ENCODE peak calls at places on chromosomes 3 and 15, in five cellular contexts. One of them, this sample, is unnamed.
A peak's percentile ranks its signal among the peaks of the same experiment; 100 is the strongest.

GRCh38 chr15:57019496-57020160 is 101.2 kb downstream of the TCF12 start:
- DNase-seq in K562: peak; percentile 16
- DNase-seq in bronchial epithelial cell: no peak
- DNase-seq in brain microvascular endothelial cell: peak; percentile 41
- DNase-seq in lower leg skin: no peak
- DNase-seq in this sample: no peak

GRCh38 chr3:184560992-184561328 is 625 bp upstream of the EPHB3 start:
- DNase-seq in K562: no peak
- DNase-seq in bronchial epithelial cell: peak; percentile 64
- DNase-seq in brain microvascular endothelial cell: no peak
- DNase-seq in lower leg skin: no peak
- DNase-seq in this sample: no peak

GRCh38 chr15:63059573-63060216 is 17.1 kb downstream of the TPM1 start:
- DNase-seq in K562: no peak
- DNase-seq in bronchial epithelial cell: no peak
- DNase-seq in brain microvascular endothelial cell: no peak
- DNase-seq in lower leg skin: no peak
- DNase-seq in this sample: no peak

GRCh38 chr15:77025471-77025901 is 30.6 kb downstream of the PSTPIP1 start:
- DNase-seq in K562: no peak
- DNase-seq in bronchial epithelial cell: no peak
- DNase-seq in brain microvascular endothelial cell: no peak
- DNase-seq in lower leg skin: peak; percentile 65
- DNase-seq in this sample: no peak

GRCh38 chr15:57495037-57495436 is 96.7 kb upstream of the MYZAP start:
- DNase-seq in K562: no peak
- DNase-seq in bronchial epithelial cell: no peak
- DNase-seq in brain microvascular endothelial cell: no peak
- DNase-seq in lower leg skin: no peak
- DNase-seq in this sample: no peak

GRCh38 chr3:66172394-66172793 is 48.4 kb upstream of the SLC25A26 start:
- DNase-seq in K562: no peak
- DNase-seq in bronchial epithelial cell: no peak
- DNase-seq in brain microvascular endothelial cell: no peak
- DNase-seq in lower leg skin: no peak
- DNase-seq in this sample: no peak

GRCh38 chr3:151171145-151171544 is 31.9 kb downstream of the GPR171 start:
- DNase-seq in K562: no peak
- DNase-seq in bronchial epithelial cell: no peak
- DNase-seq in brain microvascular endothelial cell: peak; percentile 24
- DNase-seq in lower leg skin: no peak
- DNase-seq in this sample: no peak

GRCh38 chr15:35690698-35691116 is 144.7 kb upstream of the DPH6 start:
- DNase-seq in K562: no peak
- DNase-seq in bronchial epithelial cell: no peak
- DNase-seq in brain microvascular endothelial cell: peak; percentile 97
- DNase-seq in lower leg skin: no peak
- DNase-seq in this sample: peak; percentile 21

GRCh38 chr3:183533410-183534132 is 21.9 kb downstream of the KLHL6 start:
- DNase-seq in K562: no peak
- DNase-seq in bronchial epithelial cell: no peak
- DNase-seq in brain microvascular endothelial cell: no peak
- DNase-seq in lower leg skin: no peak
- DNase-seq in this sample: no peak

GRCh38 chr3:127652246-127652995 is 20.3 kb upstream of the ABTB1 start:
- DNase-seq in K562: peak; percentile 54
- DNase-seq in bronchial epithelial cell: peak; percentile 28
- DNase-seq in brain microvascular endothelial cell: peak; percentile 38
- DNase-seq in lower leg skin: peak; percentile 84
- DNase-seq in this sample: no peak

GRCh38 chr15:55786341-55786740 is 43.4 kb upstream of the PRTG start:
- DNase-seq in K562: no peak
- DNase-seq in bronchial epithelial cell: no peak
- DNase-seq in brain microvascular endothelial cell: no peak
- DNase-seq in lower leg skin: no peak
- DNase-seq in this sample: no peak

GRCh38 chr15:59165726-59166125 is 40.9 kb upstream of the LDHAL6B start:
- DNase-seq in K562: no peak
- DNase-seq in bronchial epithelial cell: peak; percentile 95
- DNase-seq in brain microvascular endothelial cell: no peak
- DNase-seq in lower leg skin: no peak
- DNase-seq in this sample: no peak

GRCh38 chr3:27607370-27607769 is 114.8 kb downstream of the EOMES start:
- DNase-seq in K562: no peak
- DNase-seq in bronchial epithelial cell: peak; percentile 93
- DNase-seq in brain microvascular endothelial cell: no peak
- DNase-seq in lower leg skin: no peak
- DNase-seq in this sample: no peak

GRCh38 chr3:36362216-36362615 is 18.1 kb upstream of the STAC start:
- DNase-seq in K562: no peak
- DNase-seq in bronchial epithelial cell: peak; percentile 34
- DNase-seq in brain microvascular endothelial cell: peak; percentile 31
- DNase-seq in lower leg skin: no peak
- DNase-seq in this sample: no peak

GRCh38 chr15:78335985-78336384 is 4.2 kb upstream of the CRABP1 start:
- DNase-seq in K562: no peak
- DNase-seq in bronchial epithelial cell: no peak
- DNase-seq in brain microvascular endothelial cell: no peak
- DNase-seq in lower leg skin: no peak
- DNase-seq in this sample: no peak

GRCh38 chr3:56889131-56889530 is 87.4 kb upstream of the ARHGEF3 start:
- DNase-seq in K562: no peak
- DNase-seq in bronchial epithelial cell: no peak
- DNase-seq in brain microvascular endothelial cell: no peak
- DNase-seq in lower leg skin: no peak
- DNase-seq in this sample: no peak

GRCh38 chr3:71978150-71978721 is 193.3 kb upstream of the PROK2 start:
- DNase-seq in K562: no peak
- DNase-seq in bronchial epithelial cell: no peak
- DNase-seq in brain microvascular endothelial cell: no peak
- DNase-seq in lower leg skin: no peak
- DNase-seq in this sample: no peak

GRCh38 chr3:10093678-10094077 is 14.4 kb downstream of the FANCD2OS start:
- DNase-seq in K562: no peak
- DNase-seq in bronchial epithelial cell: no peak
- DNase-seq in brain microvascular endothelial cell: no peak
- DNase-seq in lower leg skin: no peak
- DNase-seq in this sample: no peak

GRCh38 chr3:2837233-2837632 is 272.9 kb downstream of the IL5RA start:
- DNase-seq in K562: no peak
- DNase-seq in bronchial epithelial cell: no peak
- DNase-seq in brain microvascular endothelial cell: no peak
- DNase-seq in lower leg skin: no peak
- DNase-seq in this sample: no peak

GRCh38 chr3:94063497-94064119 is 747 bp downstream of the NSUN3 start:
- DNase-seq in K562: no peak
- DNase-seq in bronchial epithelial cell: no peak
- DNase-seq in brain microvascular endothelial cell: no peak
- DNase-seq in lower leg skin: no peak
- DNase-seq in this sample: no peak

GRCh38 chr3:425094-425493 is 228.5 kb downstream of the CHL1 start:
- DNase-seq in K562: no peak
- DNase-seq in bronchial epithelial cell: no peak
- DNase-seq in brain microvascular endothelial cell: no peak
- DNase-seq in lower leg skin: no peak
- DNase-seq in this sample: no peak

GRCh38 chr3:167031364-167032049 is 348.6 kb downstream of the ZBBX start:
- DNase-seq in K562: no peak
- DNase-seq in bronchial epithelial cell: peak; percentile 0
- DNase-seq in brain microvascular endothelial cell: peak; percentile 6
- DNase-seq in lower leg skin: no peak
- DNase-seq in this sample: no peak

GRCh38 chr3:58041182-58041825 is 33.1 kb downstream of the FLNB start:
- DNase-seq in K562: no peak
- DNase-seq in bronchial epithelial cell: no peak
- DNase-seq in brain microvascular endothelial cell: peak; percentile 41
- DNase-seq in lower leg skin: no peak
- DNase-seq in this sample: no peak

GRCh38 chr15:80550219-80550909 is 144.7 kb upstream of the ABHD17C start:
- DNase-seq in K562: no peak
- DNase-seq in bronchial epithelial cell: peak; percentile 84
- DNase-seq in brain microvascular endothelial cell: peak; percentile 95
- DNase-seq in lower leg skin: no peak
- DNase-seq in this sample: peak; percentile 86

GRCh38 chr3:195030791-195031321 is 240.1 kb downstream of the XXYLT1 start:
- DNase-seq in K562: no peak
- DNase-seq in bronchial epithelial cell: peak; percentile 98
- DNase-seq in brain microvascular endothelial cell: peak; percentile 31
- DNase-seq in lower leg skin: peak; percentile 80
- DNase-seq in this sample: no peak

GRCh38 chr15:72229947-72230196 is 1.1 kb downstream of the PKM start:
- DNase-seq in K562: no peak
- DNase-seq in bronchial epithelial cell: no peak
- DNase-seq in brain microvascular endothelial cell: no peak
- DNase-seq in lower leg skin: peak; percentile 89
- DNase-seq in this sample: no peak

GRCh38 chr15:72231066-72231846 is at the start of gene PKM:
- DNase-seq in K562: peak; percentile 89
- DNase-seq in bronchial epithelial cell: peak; percentile 90
- DNase-seq in brain microvascular endothelial cell: peak; percentile 95
- DNase-seq in lower leg skin: peak; percentile 99
- DNase-seq in this sample: peak; percentile 96

GRCh38 chr15:72227720-72228119 is 3.3 kb downstream of the PKM start:
- DNase-seq in K562: no peak
- DNase-seq in bronchial epithelial cell: peak; percentile 18
- DNase-seq in brain microvascular endothelial cell: no peak
- DNase-seq in lower leg skin: no peak
- DNase-seq in this sample: no peak

GRCh38 chr15:72230197-72231065 is 559 bp downstream of the PKM start:
- DNase-seq in K562: peak; percentile 82
- DNase-seq in bronchial epithelial cell: peak; percentile 55
- DNase-seq in brain microvascular endothelial cell: peak; percentile 85
- DNase-seq in lower leg skin: peak; percentile 98
- DNase-seq in this sample: peak; percentile 72

DNA sequence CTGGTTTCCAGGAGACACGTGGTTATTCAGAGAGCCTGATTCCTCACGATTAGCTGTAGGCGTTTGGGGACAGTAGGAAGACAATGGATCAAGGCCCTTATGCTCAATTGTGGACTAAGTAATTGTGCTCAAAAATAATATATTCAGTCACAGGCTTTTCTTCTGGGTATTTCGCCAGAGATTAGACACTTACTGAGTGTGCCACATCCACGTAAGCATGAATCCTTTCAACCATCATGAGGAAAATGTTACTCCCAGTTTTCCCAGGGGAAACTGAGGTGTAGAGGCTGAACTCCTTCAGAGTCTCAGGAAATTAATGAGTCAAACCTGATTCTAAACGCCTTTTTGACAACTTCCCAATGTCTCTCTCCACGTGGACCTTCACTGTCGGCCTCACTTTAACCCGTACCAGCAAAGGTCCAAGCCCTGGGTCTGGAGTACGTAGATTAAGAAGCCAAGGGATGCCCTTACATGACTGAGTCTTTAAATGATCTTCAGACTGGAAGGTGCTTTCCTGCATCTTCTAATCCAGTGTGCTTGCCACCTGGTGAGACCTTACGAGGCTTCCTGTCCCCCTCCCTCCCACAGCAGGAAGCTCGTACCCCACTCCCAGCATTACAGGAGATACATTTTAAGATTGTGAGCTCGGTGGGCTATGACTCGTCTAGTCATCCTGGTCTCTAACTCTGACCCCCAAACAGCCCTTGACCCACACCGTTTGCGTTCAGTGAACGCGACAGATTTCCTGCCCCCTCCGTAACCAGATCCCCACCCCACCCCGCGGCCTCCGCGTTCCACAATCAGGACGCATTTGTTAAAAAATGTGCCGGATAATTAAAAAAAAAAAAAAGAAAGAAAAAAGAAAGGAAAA is 1.7 kb downstream of the PKM start:
- DNase-seq in K562: no peak
- DNase-seq in bronchial epithelial cell: peak; percentile 46
- DNase-seq in brain microvascular endothelial cell: no peak
- DNase-seq in lower leg skin: no peak
- DNase-seq in this sample: no peak
- TF ChIP-seq CTCF in K562: no peak
- TF ChIP-seq CTCF in bronchial epithelial cell: no peak
- TF ChIP-seq CTCF in brain microvascular endothelial cell: no peak
- TF ChIP-seq CTCF in lower leg skin: no peak
- TF ChIP-seq CTCF in this sample: no peak

DNA sequence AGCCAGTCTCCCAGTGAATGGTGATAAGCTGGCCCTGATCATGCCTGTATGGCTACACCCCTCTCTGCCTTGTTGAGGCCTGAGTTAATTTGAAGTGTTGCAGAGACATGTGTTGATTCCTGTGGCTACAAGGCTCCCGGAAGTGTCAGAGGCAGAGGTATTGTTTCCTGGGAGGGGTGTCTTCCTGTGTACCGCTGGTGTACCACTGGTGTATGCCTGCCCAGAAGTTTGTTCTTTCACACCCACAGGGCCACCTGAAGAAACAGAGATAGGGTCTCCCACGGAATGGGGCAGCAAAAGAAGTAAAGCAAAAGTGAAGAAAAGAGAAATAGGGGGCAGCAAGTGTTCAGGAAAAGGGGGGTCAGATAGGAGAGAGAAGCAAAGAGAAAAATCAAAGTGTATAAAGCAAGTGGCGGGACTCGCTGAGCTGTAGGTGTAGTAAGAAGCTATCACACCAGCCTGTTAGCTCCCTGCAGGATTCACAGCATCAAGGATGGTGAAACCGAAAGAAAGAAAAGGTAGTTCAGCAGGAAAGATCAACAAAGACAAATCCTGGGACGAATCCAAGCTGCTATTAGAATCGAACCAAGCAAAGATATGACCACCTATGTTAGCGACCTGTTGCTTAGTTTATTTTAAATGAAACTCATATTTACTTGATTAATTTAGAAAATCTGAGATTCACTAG is 36.6 kb upstream of the CD47 start:
- DNase-seq in K562: no peak
- DNase-seq in bronchial epithelial cell: peak; percentile 94
- DNase-seq in brain microvascular endothelial cell: no peak
- DNase-seq in lower leg skin: peak; percentile 82
- DNase-seq in this sample: no peak
- H3K4me3 ChIP-seq in K562: no peak overlapping the region
- H3K4me3 ChIP-seq in bronchial epithelial cell: no peak overlapping the region
- H3K4me3 ChIP-seq in brain microvascular endothelial cell: no peak overlapping the region
- H3K4me3 ChIP-seq in lower leg skin: no peak overlapping the region
- H3K4me3 ChIP-seq in this sample: no peak overlapping the region

GRCh38 chr3:138009476-138010272 is at the start of gene CLDN18:
- DNase-seq in K562: no peak
- DNase-seq in bronchial epithelial cell: no peak
- DNase-seq in brain microvascular endothelial cell: no peak
- DNase-seq in lower leg skin: no peak
- DNase-seq in this sample: no peak
- TF ChIP-seq CTCF in K562: no peak
- TF ChIP-seq CTCF in bronchial epithelial cell: no peak
- TF ChIP-seq CTCF in brain microvascular endothelial cell: no peak
- TF ChIP-seq CTCF in lower leg skin: no peak
- TF ChIP-seq CTCF in this sample: no peak

GRCh38 chr15:66394912-66395311 is 8.2 kb downstream of the MAP2K1 start:
- DNase-seq in K562: no peak
- DNase-seq in bronchial epithelial cell: no peak
- DNase-seq in brain microvascular endothelial cell: no peak
- DNase-seq in lower leg skin: no peak
- DNase-seq in this sample: no peak
- H3K4me3 ChIP-seq in K562: no peak overlapping the region
- H3K4me3 ChIP-seq in bronchial epithelial cell: no peak overlapping the region
- H3K4me3 ChIP-seq in brain microvascular endothelial cell: no peak overlapping the region
- H3K4me3 ChIP-seq in lower leg skin: no peak overlapping the region
- H3K4me3 ChIP-seq in this sample: no peak overlapping the region